ENCODE peak calls at places on chromosomes 5 and 9, in five cellular contexts. Q is upper lobe of left lung, S is cardiac muscle cell, O is MM.1S, U is NT2/D1. N is an unnamed sample.

GRCh38 chr9:99713838-99714306 is 107.8 kb upstream of the NR4A3 start:
- DNase-seq in S (no peak), U (no peak), Q (no peak), O (no peak), N (no peak)

GRCh38 chr9:14710804-14711203 is 11.7 kb downstream of the CER1 start:
- DNase-seq in Q (no peak), S (peak; percentile 56), U (no peak), O (no peak), N (no peak)

GRCh38 chr9:38393128-38393809 is 767 bp downstream of the ALDH1B1 start:
- DNase-seq in U (no peak), Q (no peak), O (no peak), S (peak; percentile 7), N (no peak)

GRCh38 chr5:131355972-131356528 is 92.2 kb downstream of the CDC42SE2 start:
- DNase-seq in U (no peak), O (no peak), S (peak; percentile 44), Q (no peak), N (peak; percentile 32)

GRCh38 chr5:9251379-9251980 is 294.4 kb downstream of the SEMA5A start:
- DNase-seq in S (peak; percentile 7), O (no peak), Q (no peak), U (no peak), N (no peak)

GRCh38 chr5:96734871-96735325 is 72.7 kb downstream of the CAST start:
- DNase-seq in Q (no peak), S (peak; percentile 71), U (no peak), O (no peak), N (no peak)

GRCh38 chr9:108867829-108868228 is 5.8 kb downstream of the ACTL7A start:
- DNase-seq in O (no peak), U (no peak), S (no peak), Q (no peak), N (no peak)

GRCh38 chr5:67774153-67774552 is 441.4 kb upstream of the PIK3R1 start:
- DNase-seq in O (no peak), U (no peak), Q (no peak), S (peak; percentile 65), N (no peak)

GRCh38 chr9:4769321-4770080 is 23.2 kb upstream of the RCL1 start:
- DNase-seq in U (no peak), S (peak; percentile 51), Q (no peak), O (no peak), N (no peak)

GRCh38 chr9:136535070-136535469 is 10.8 kb downstream of the NOTCH1 start:
- DNase-seq in S (no peak), O (no peak), Q (peak; percentile 75), U (no peak), N (no peak)

GRCh38 chr9:92962303-92962649 is 15.0 kb downstream of the FGD3 start:
- DNase-seq in U (no peak), O (no peak), S (no peak), Q (no peak), N (no peak)

GRCh38 chr9:79308012-79308411 is 263.8 kb upstream of the TLE4 start:
- DNase-seq in O (no peak), Q (no peak), S (no peak), U (no peak), N (no peak)

GRCh38 chr9:115261656-115262081 is 143.7 kb upstream of the TNC start:
- DNase-seq in U (no peak), O (no peak), Q (no peak), S (no peak), N (peak; percentile 18)

GRCh38 chr5:31967461-31967860 is 206.7 kb downstream of the GOLPH3 start:
- DNase-seq in S (no peak), O (no peak), Q (no peak), U (no peak), N (no peak)

GRCh38 chr5:161009194-161009593 is 157.2 kb upstream of the ATP10B start:
- DNase-seq in U (no peak), O (no peak), S (no peak), Q (no peak), N (no peak)

GRCh38 chr5:78601622-78602314 is 46.8 kb downstream of the LHFPL2 start:
- DNase-seq in S (no peak), U (no peak), O (no peak), Q (no peak), N (no peak)

GRCh38 chr5:78603636-78604175 is 44.9 kb downstream of the LHFPL2 start:
- DNase-seq in Q (no peak), U (no peak), O (no peak), S (no peak), N (no peak)

GRCh38 chr5:78598973-78599372 is 49.6 kb downstream of the LHFPL2 start:
- DNase-seq in U (no peak), Q (no peak), S (no peak), O (no peak), N (no peak)

GRCh38 chr5:78602400-78602799 is 46.2 kb downstream of the LHFPL2 start:
- DNase-seq in O (no peak), U (no peak), S (no peak), Q (no peak), N (no peak)

DNA sequence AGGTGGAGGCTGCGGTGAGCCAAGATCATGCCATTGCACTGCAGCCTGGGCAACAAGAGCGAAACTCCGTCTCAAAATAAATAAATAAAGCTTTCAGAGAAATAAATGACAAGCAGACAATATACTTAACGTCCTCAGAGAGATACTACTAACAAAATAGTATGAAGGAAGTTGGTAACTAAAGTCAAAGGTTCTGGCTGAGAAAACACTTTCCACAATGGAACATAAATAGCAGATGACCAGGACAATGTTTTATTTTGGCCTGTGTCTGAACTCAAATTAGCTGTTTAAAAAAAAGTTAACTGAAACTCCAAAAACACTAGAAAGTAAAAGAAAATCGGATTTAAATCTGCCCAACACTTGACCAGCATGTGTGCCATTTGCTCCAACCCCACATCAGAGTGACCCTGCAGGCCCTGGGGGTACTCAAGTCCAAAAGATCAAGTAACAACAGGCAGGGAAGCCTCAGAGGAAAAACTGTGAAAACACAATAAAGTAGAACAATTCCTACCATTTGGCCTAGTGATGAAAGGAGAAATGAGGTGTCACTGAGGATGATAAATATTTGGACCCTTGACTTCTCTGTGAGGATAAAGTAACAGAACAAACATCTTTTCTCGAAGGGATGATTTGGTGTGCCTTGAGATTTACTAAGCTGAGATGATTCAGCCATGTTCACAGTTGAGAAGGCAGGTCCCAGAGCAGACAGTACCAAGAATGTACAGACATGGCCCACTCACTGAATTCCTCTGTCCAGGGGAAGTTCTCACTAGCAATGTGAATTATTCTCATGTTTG is 47.7 kb downstream of the LHFPL2 start:
- DNase-seq in O (no peak), Q (no peak), S (no peak), U (no peak), N (no peak)
- H3K4me1 ChIP-seq in O (no peaks in the 10 kb centered on the region), Q (no peaks in the 10 kb centered on the region), S (peaks cover 34% of the 10 kb centered on the region), U (no peaks in the 10 kb centered on the region), N (peaks cover 54% of the 10 kb centered on the region)

DNA sequence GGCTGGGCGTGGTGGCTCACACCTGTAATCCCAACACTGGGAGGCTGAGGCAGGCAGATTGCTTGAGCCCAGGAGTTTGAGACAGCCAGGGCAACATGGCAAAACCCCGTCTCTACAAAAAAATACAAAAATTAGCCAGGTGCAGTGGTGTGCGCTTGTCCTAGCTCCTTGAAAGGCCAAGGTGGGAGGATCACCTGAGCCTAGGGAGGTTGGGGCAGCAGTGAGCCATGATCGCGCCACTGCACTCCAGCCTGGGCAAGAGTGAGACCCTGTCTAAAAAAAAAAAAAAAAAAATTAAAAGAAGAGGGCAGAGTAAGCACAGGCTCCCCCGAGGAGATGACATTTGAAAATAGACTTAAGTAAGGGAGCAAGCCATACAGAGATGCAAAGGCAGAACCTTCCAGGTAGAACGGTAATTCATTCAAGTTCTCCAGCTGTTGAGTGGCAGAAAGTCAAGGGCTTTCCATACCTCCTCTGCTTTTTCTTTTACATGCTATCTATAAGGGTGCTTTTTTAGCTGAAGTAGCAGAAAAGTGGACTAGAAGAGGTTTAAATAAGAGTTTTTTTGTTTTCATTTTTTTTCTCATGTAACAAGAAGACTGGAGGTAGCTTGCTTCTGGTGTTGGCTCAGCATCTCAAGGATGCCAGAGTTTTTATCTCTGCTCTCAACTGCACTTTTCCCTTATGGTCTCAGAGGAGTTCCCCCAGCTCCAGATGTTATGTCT is 40.8 kb downstream of the ERGIC1 start:
- DNase-seq in O (no peak), U (no peak), S (no peak), Q (no peak), N (no peak)
- H3K4me1 ChIP-seq in O (no peaks in the 10 kb centered on the region), U (peaks cover 4% of the 10 kb centered on the region), S (peaks cover 46% of the 10 kb centered on the region), Q (peaks cover 49% of the 10 kb centered on the region), N (peaks cover 74% of the 10 kb centered on the region)

DNA sequence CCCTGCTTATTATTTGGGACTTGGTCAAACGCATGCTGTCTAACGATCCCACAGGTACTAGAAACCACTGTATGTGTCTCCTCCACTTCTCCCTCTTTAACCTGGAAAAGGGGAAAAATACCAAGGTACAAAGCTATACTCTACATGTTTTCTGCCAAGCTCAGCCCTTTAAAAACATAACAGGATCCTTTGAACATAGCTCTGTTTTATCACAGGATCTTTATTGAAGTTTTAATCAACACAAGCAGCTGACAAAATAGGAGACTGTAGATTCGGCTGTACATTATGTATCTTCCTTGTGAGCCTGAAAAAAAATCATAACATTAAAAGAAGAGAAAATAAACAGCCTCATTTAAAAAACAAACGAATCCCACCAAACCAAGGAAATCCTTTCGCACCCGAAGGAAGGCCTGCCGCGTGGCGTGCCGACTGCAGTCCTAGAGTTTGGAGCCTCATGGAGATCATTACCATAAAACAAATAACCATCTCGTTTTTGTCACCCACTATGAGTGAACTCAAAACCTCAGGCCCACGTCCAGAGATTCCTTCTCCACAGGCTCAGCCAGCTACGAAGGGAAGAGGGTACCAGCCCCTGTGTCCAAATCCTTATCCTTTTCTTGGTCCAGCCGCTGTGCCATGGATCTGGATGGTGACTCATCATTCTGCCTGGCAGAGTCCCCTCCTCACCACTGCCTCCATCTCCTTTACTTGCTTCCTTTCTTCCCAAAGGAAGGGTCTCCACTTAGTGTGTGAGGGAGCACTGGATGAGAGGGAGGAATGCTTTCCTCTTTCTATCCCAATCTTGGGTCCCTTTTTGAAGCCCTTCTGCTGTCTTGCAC is 651.1 kb downstream of the CCDC171 start:
- DNase-seq in Q (peak; percentile 40), U (no peak), S (no peak), O (no peak), N (peak; percentile 60)
- H3K4me1 ChIP-seq in Q (no peaks in the 10 kb centered on the region), U (no peaks in the 10 kb centered on the region), S (no peaks in the 10 kb centered on the region), O (no peaks in the 10 kb centered on the region), N (peaks cover 30% of the 10 kb centered on the region)

GRCh38 chr5:139513852-139514485 is 31.4 kb upstream of the STING1 start:
- DNase-seq in U (no peak), S (no peak), O (no peak), Q (no peak), N (no peak)

GRCh38 chr5:139514486-139514856 is 31.9 kb upstream of the STING1 start:
- DNase-seq in U (no peak), O (no peak), Q (no peak), S (no peak), N (no peak)

GRCh38 chr5:139523635-139524445 is 37.3 kb upstream of the UBE2D2 start:
- DNase-seq in O (no peak), S (no peak), Q (no peak), U (peak; percentile 92), N (no peak)

DNA sequence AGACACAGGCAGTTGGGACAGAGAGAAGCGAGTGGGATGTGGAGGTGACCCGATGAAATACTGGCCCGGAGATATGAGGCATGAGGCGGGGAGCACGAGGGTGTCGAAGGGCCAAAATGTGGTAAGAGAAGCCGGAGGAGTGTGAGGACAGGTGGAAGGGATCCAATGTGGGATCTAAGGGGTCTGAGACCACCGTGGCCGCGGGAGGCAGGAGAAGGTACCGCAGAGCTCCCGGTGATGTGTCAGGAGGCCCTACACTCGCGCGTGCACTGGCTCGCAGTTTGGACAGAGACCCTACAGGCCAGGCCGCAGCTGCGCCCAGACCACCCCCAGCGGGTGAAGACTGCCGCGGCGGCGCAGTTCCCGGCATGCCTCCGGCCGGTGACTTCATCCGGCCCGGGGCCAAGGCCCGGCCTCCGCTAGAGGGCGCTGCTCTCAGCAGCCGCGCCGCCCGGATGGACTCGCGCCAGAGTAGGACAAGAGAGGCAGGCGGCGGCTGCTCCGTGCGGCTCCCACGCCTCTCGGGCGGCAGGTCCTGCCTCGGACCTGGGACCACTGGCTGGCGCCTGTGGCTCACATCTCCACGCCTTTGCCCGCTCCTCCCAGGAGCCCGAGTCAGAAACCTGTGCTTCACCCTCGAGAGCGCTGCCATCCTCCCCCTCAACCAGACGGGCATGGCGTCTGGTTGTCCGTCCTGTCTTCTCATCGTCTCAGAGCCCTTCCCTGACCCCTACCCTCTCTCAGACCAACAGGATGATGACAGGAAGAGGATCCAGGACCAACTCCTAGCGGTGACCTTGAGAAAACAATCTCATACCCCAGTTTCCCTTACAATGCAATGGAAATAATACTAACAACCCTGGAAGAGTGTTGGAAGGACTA is 35.4 kb upstream of the STING1 start:
- DNase-seq in S (peak; percentile 91), O (peak; percentile 85), U (peak; percentile 77), Q (peak; percentile 99), N (peak; percentile 96)
- H3K4me1 ChIP-seq in S (peaks cover 8% of the 10 kb centered on the region), O (no peaks in the 10 kb centered on the region), U (no peaks in the 10 kb centered on the region), Q (peaks cover 6% of the 10 kb centered on the region), N (peaks cover 17% of the 10 kb centered on the region)

N was measured in SJSA1.